ENCODE peak calls at places on chromosomes 12 and 14, in four cellular contexts. N is uterus, J is pancreas, E is mesothelial cell of epicardium. G is an unnamed sample.
A peak's percentile ranks its signal among the peaks of the same experiment; 100 is the strongest.

GRCh38 chr14:73232984-73233383 is 4.3 kb upstream of the PAPLN start:
- DNase-seq in N (peak; percentile 42), J (no peak), E (no peak), G (no peak)

GRCh38 chr14:94042433-94043091 is 16.4 kb downstream of the OTUB2 start:
- DNase-seq in N (no peak), J (no peak), E (no peak), G (no peak)

GRCh38 chr14:93946506-93947170 is 19.5 kb downstream of the FAM181A start:
- DNase-seq in N (no peak), J (no peak), E (no peak), G (no peak)

GRCh38 chr14:21525995-21526671 is at the start of gene SALL2:
- DNase-seq in N (peak; percentile 88), J (peak; percentile 85), E (peak; percentile 80), G (peak; percentile 48)

GRCh38 chr12:132558861-132559623 is 51.3 kb downstream of the LRCOL1 start:
- DNase-seq in N (no peak), J (no peak), E (no peak), G (no peak)

GRCh38 chr12:76020281-76020680 is 11.3 kb downstream of the PHLDA1 start:
- DNase-seq in N (no peak), J (no peak), E (no peak), G (no peak)

GRCh38 chr14:69087061-69087461 is 65.9 kb downstream of the DCAF5 start:
- DNase-seq in N (no peak), J (no peak), E (no peak), G (no peak)

GRCh38 chr12:26754148-26754547 is 78.8 kb downstream of the ITPR2 start:
- DNase-seq in N (no peak), J (no peak), E (no peak), G (no peak)

GRCh38 chr12:112218150-112218549 is 92.8 kb downstream of the TRAFD1 start:
- DNase-seq in N (no peak), J (no peak), E (no peak), G (no peak)

GRCh38 chr14:51176819-51177218 is 63.2 kb upstream of the TMX1 start:
- DNase-seq in N (no peak), J (no peak), E (no peak), G (no peak)

GRCh38 chr14:63727736-63728728 is at the start of gene SGPP1:
- DNase-seq in N (peak; percentile 70), J (peak; percentile 93), E (peak; percentile 76), G (peak; percentile 58)

GRCh38 chr12:120358412-120359158 is 10.4 kb downstream of the MSI1 start:
- DNase-seq in N (no peak), J (no peak), E (no peak), G (no peak)

GRCh38 chr14:68110989-68111704 is 291.6 kb downstream of the RAD51B start:
- DNase-seq in N (no peak), J (no peak), E (no peak), G (no peak)

GRCh38 chr12:111405856-111406473 is at the start of gene SH2B3:
- DNase-seq in N (peak; percentile 78), J (no peak), E (peak; percentile 73), G (no peak)

GRCh38 chr12:105278043-105278697 is 42.2 kb upstream of the APPL2 start:
- DNase-seq in N (no peak), J (no peak), E (no peak), G (no peak)

GRCh38 chr14:83133986-83134664 is 1600.5 kb upstream of the SEL1L start:
- DNase-seq in N (no peak), J (no peak), E (no peak), G (no peak)

GRCh38 chr12:117328556-117329100 is 32.8 kb downstream of the NOS1 start:
- DNase-seq in N (no peak), J (no peak), E (no peak), G (no peak)

DNA sequence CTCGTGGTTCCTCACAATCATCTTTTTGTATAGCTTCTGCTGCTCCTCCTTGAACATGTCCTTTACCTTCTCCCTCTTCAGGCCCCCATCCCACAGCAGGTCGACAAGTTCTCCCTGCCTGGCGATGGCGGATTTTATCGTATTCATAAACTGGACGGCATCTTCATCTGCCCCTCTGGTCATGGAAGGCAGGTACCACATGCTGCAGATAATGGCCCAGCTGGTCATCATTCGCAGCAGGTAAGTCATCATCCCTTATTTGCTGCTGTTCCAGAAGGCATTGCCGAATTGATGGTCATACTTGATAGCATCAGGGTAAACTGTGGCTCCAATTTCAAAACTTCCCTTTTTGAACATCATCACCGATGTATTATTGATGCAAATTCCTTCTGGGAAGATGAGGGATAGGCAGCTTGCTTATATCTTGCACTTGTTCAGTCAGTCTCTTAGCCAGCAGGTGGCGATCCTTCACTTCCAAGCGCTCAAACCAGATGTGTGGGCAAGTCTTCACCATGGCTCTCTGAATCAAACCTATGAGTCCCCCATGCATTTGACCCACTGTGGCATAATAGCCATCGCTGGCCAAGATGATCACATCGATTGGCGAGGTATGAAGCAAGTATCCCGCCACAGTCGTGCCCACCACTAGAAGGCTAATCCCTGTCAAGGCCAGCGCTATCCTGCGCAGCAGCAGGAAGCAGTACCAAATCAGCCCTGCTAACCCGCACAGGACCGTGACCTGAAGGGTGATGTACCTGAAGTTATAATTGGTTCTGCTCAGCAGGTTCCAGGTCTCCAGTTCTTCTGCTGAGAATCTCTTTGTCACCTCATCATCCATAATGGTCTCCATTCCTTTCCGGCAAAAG is 381.5 kb upstream of the STXBP6 start:
- DNase-seq in N (no peak), J (no peak), E (no peak), G (no peak)
- TF ChIP-seq CTCF in N (no peak), J (no peak), E (no peak), G (no peak)

GRCh38 chr12:94898388-94898787 is 105.1 kb downstream of the NDUFA12 start:
- DNase-seq in N (no peak), J (no peak), E (no peak), G (no peak)
- TF ChIP-seq CTCF in N (no peak), J (no peak), E (no peak), G (no peak)

DNA sequence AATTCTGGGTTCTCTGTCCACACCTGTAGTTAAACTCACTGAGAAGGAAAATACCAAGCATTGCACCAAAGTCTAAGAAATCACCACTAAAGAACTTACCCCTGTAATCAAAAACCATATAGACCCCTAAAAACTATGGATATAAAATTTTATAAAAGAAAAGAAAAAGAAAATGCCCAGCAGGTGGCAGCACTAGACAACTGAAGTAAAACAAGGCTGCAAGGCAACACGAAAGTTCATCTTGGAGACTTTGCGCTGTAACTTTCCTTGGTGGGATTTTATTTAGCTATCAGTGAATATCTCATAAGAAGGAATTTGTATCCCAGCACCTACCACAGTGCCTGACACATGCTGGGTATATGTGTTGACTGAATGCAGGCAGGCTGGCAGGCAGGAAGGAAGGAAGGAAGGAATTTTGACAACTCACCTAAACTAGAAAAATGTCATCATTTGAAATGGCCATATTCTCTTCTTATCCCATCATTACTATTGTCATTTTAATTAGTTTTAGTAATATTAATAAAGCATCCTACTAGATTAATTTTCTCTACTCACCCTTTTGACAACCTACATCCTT is 68.2 kb upstream of the ETV6 start:
- DNase-seq in N (peak; percentile 82), J (no peak), E (peak; percentile 63), G (peak; percentile 66)
- TF ChIP-seq CTCF in N (peak; percentile 73), J (peak; percentile 59), E (peak; percentile 94), G (no peak)

GRCh38 chr12:50720085-50720484 is 43.8 kb upstream of the ATF1 start:
- DNase-seq in N (no peak), J (no peak), E (no peak), G (no peak)
- TF ChIP-seq CTCF in N (no peak), J (no peak), E (no peak), G (no peak)

DNA sequence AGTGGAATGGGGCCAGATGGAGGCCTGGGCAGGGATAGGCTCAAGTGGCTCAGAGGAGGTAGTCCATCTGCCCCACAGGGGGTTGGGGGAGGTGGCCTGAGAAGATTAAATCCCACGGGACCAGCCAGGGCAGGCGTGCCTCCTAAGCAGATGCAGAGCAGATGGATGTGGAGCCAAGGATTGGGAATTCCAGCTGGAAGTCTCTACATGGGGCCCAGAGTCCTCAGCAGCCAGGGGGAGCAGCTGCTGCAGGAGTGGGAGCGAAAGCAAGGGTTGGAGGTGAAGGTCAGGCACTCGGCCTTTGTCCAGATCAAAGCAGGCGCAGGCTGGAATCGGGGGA is 42.4 kb upstream of the VRK1 start:
- DNase-seq in N (no peak), J (no peak), E (peak; percentile 24), G (no peak)
- TF ChIP-seq CTCF in N (no peak), J (no peak), E (no peak), G (no peak)

GRCh38 chr12:54034784-54035310 is 2.0 kb downstream of the HOXC5 start:
- DNase-seq in N (no peak), J (no peak), E (no peak), G (no peak)

GRCh38 chr12:54037360-54038259 is 4.8 kb downstream of the HOXC5 start:
- DNase-seq in N (no peak), J (no peak), E (peak; percentile 51), G (no peak)

GRCh38 chr12:54038260-54038759 is 5.5 kb downstream of the HOXC5 start:
- DNase-seq in N (no peak), J (no peak), E (no peak), G (no peak)

GRCh38 chr12:54035561-54036377 is 2.9 kb downstream of the HOXC5 start:
- DNase-seq in N (no peak), J (no peak), E (peak; percentile 40), G (no peak)

DNA sequence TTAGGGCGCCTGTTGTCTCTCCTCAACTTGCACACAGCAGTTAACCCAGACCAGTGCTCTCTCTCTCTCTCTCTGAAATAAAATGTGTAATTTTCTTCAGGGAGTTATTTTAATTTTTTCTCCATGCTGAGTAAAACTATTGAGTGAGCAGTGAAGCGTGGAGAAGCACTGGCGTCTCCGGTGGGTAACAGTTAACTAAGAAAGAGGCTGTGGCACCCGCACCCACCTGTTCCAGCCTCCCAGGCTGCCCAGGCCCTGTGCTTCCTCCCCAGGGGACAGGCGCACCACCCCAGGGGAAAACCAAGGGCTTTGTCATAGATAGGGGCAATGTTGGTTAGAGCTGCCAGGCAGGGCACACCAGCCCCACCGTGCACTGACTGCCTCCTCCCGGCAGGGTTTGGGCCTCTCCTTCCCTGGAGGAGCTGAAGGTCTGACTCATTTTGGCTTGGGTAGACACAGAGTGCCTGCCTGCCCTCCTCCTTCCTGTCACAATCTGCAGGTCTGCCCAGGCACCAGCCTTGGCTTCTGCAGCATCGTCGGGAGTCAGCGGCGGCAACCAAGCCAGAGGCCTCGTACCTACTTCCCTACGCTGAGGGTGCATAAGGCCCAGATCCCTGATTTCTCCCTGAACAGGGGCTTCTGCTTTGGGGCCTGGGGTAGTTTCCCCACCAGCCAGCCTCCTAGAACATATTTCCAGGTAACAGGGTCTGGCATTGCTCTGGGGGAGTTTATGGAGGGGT is 3.9 kb downstream of the HOXC5 start:
- DNase-seq in N (no peak), J (no peak), E (peak; percentile 48), G (no peak)
- TF ChIP-seq CTCF in N (no peak), J (no peak), E (no peak), G (no peak)

DNA sequence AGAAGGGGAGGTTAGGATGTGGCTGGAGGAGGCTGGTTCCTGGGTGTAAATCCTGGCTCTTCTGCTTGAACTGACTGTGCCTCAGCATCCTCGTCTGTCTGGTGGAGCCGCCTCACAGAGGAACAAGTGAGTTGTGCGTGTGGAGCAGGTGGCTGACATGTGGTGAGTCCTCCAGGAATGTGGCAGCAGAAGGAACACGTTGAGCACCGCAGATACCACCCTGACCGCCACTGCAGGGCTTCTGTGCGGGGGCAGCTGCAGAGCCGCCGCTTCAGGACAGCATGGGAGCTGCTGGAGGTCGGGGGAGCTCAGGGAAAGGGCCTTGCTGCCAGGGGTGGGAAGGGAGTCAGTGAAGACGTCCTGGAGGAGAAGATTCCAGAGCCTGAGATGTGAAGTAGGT is 48.9 kb downstream of the TRAF3 start:
- DNase-seq in N (no peak), J (no peak), E (no peak), G (no peak)
- TF ChIP-seq CTCF in N (no peak), J (no peak), E (no peak), G (no peak)